ENCODE peak calls at places on chromosomes 2 and 18, in five cellular contexts. One of them, this sample, is unnamed. For H3K36me3, the result is how much of the 10 kb centered on the place peaks cover.

GRCh38 chr2:174108579-174108978 is 139.8 kb downstream of the OLA1 start:
- DNase-seq in Peyer's patch: no peak
- DNase-seq in Karpas-422: no peak
- DNase-seq in testis: no peak
- DNase-seq in colonic mucosa: no peak
- DNase-seq in this sample: no peak

GRCh38 chr18:36782710-36783109 is 46.1 kb downstream of the TPGS2 start:
- DNase-seq in Peyer's patch: no peak
- DNase-seq in Karpas-422: no peak
- DNase-seq in testis: no peak
- DNase-seq in colonic mucosa: no peak
- DNase-seq in this sample: no peak

GRCh38 chr18:25111382-25112070 is 240.4 kb downstream of the ZNF521 start:
- DNase-seq in Peyer's patch: no peak
- DNase-seq in Karpas-422: no peak
- DNase-seq in testis: no peak
- DNase-seq in colonic mucosa: no peak
- DNase-seq in this sample: no peak

GRCh38 chr2:192218347-192218746 is 23.6 kb upstream of the TMEFF2 start:
- DNase-seq in Peyer's patch: no peak
- DNase-seq in Karpas-422: no peak
- DNase-seq in testis: no peak
- DNase-seq in colonic mucosa: no peak
- DNase-seq in this sample: no peak

GRCh38 chr2:30115141-30115980 is 31.4 kb upstream of the YPEL5 start:
- DNase-seq in Peyer's patch: peak
- DNase-seq in Karpas-422: peak
- DNase-seq in testis: peak
- DNase-seq in colonic mucosa: peak
- DNase-seq in this sample: peak

GRCh38 chr2:82735336-82735735 is 1723.7 kb downstream of the SUCLG1 start:
- DNase-seq in Peyer's patch: no peak
- DNase-seq in Karpas-422: no peak
- DNase-seq in testis: no peak
- DNase-seq in colonic mucosa: no peak
- DNase-seq in this sample: no peak

GRCh38 chr2:214960677-214961076 is 151.2 kb upstream of the BARD1 start:
- DNase-seq in Peyer's patch: no peak
- DNase-seq in Karpas-422: peak
- DNase-seq in testis: no peak
- DNase-seq in colonic mucosa: no peak
- DNase-seq in this sample: no peak

GRCh38 chr18:24076950-24077349 is 61.9 kb upstream of the CABYR start:
- DNase-seq in Peyer's patch: no peak
- DNase-seq in Karpas-422: no peak
- DNase-seq in testis: no peak
- DNase-seq in colonic mucosa: no peak
- DNase-seq in this sample: no peak

GRCh38 chr2:173741715-173742114 is 223.5 kb downstream of the SP3 start:
- DNase-seq in Peyer's patch: no peak
- DNase-seq in Karpas-422: no peak
- DNase-seq in testis: no peak
- DNase-seq in colonic mucosa: no peak
- DNase-seq in this sample: no peak

GRCh38 chr2:134218414-134218813 is 35.5 kb upstream of the MGAT5 start:
- DNase-seq in Peyer's patch: peak
- DNase-seq in Karpas-422: peak
- DNase-seq in testis: no peak
- DNase-seq in colonic mucosa: no peak
- DNase-seq in this sample: no peak
- H3K4me3 ChIP-seq in Peyer's patch: no peak
- H3K4me3 ChIP-seq in Karpas-422: no peak
- H3K4me3 ChIP-seq in testis: no peak
- H3K4me3 ChIP-seq in colonic mucosa: no peak
- H3K4me3 ChIP-seq in this sample: no peak

GRCh38 chr2:233281986-233282603 is 25.5 kb upstream of the SAG start:
- DNase-seq in Peyer's patch: no peak
- DNase-seq in Karpas-422: no peak
- DNase-seq in testis: no peak
- DNase-seq in colonic mucosa: no peak
- DNase-seq in this sample: no peak

GRCh38 chr2:233289590-233290424 is 17.8 kb upstream of the SAG start:
- DNase-seq in Peyer's patch: no peak
- DNase-seq in Karpas-422: no peak
- DNase-seq in testis: no peak
- DNase-seq in colonic mucosa: no peak
- DNase-seq in this sample: no peak

GRCh38 chr2:233288663-233289062 is 19.0 kb upstream of the SAG start:
- DNase-seq in Peyer's patch: no peak
- DNase-seq in Karpas-422: no peak
- DNase-seq in testis: no peak
- DNase-seq in colonic mucosa: no peak
- DNase-seq in this sample: no peak

GRCh38 chr2:233287871-233288270 is 19.7 kb upstream of the SAG start:
- DNase-seq in Peyer's patch: no peak
- DNase-seq in Karpas-422: no peak
- DNase-seq in testis: no peak
- DNase-seq in colonic mucosa: no peak
- DNase-seq in this sample: no peak

GRCh38 chr2:233285921-233286320 is 21.7 kb upstream of the SAG start:
- DNase-seq in Peyer's patch: no peak
- DNase-seq in Karpas-422: no peak
- DNase-seq in testis: no peak
- DNase-seq in colonic mucosa: no peak
- DNase-seq in this sample: no peak
- H3K36me3 ChIP-seq in Peyer's patch: under half
- H3K36me3 ChIP-seq in Karpas-422: half or more
- H3K36me3 ChIP-seq in testis: under half
- H3K36me3 ChIP-seq in colonic mucosa: under half
- H3K36me3 ChIP-seq in this sample: under half

GRCh38 chr2:197455428-197455827 is 2.1 kb downstream of the COQ10B start:
- DNase-seq in Peyer's patch: no peak
- DNase-seq in Karpas-422: no peak
- DNase-seq in testis: no peak
- DNase-seq in colonic mucosa: no peak
- DNase-seq in this sample: no peak
- H3K4me3 ChIP-seq in Peyer's patch: no peak
- H3K4me3 ChIP-seq in Karpas-422: peak
- H3K4me3 ChIP-seq in testis: no peak
- H3K4me3 ChIP-seq in colonic mucosa: no peak
- H3K4me3 ChIP-seq in this sample: no peak

GRCh38 chr2:157361526-157361925 is 35.9 kb upstream of the ERMN start:
- DNase-seq in Peyer's patch: no peak
- DNase-seq in Karpas-422: no peak
- DNase-seq in testis: no peak
- DNase-seq in colonic mucosa: no peak
- DNase-seq in this sample: no peak
- H3K36me3 ChIP-seq in Peyer's patch: under half
- H3K36me3 ChIP-seq in Karpas-422: under half
- H3K36me3 ChIP-seq in testis: under half
- H3K36me3 ChIP-seq in colonic mucosa: under half
- H3K36me3 ChIP-seq in this sample: under half